ENCODE peak calls at places on chromosomes 2 and 18, in six cellular contexts. X is A549; F is tibial artery; A is lung; C is substantia nigra; T is CD8-positive, alpha-beta T cell. Z is an unnamed sample.

GRCh38 chr18:35466815-35467623 is 30.7 kb downstream of the INO80C start:
- DNase-seq in C (no peak), F (no peak), A (no peak), X (no peak), T (no peak), Z (no peak)

GRCh38 chr2:131516011-131516410 is 11.7 kb upstream of the CCDC74A start:
- DNase-seq in F (no peak), T (no peak), A (no peak), C (no peak), X (no peak), Z (no peak)

GRCh38 chr2:127220807-127221527 is 868 bp upstream of the CYP27C1 start:
- DNase-seq in A (no peak), X (no peak), F (no peak), C (no peak), T (no peak), Z (no peak)

GRCh38 chr2:62265116-62265515 is 69.2 kb downstream of the B3GNT2 start:
- DNase-seq in C (no peak), A (no peak), T (no peak), X (no peak), F (no peak), Z (no peak)

GRCh38 chr2:72813841-72814240 is 12.0 kb downstream of the EXOC6B start:
- DNase-seq in C (no peak), A (no peak), F (no peak), X (no peak), T (no peak), Z (no peak)

GRCh38 chr2:108267117-108267516 is 21.6 kb upstream of the SULT1C2 start:
- DNase-seq in C (peak), F (no peak), X (peak), A (no peak), T (no peak), Z (no peak)

GRCh38 chr2:60152226-60152833 is 401.1 kb downstream of the BCL11A start:
- DNase-seq in F (no peak), T (no peak), C (no peak), X (peak), A (no peak), Z (no peak)

GRCh38 chr18:31420524-31420923 is 27.0 kb upstream of the DSG3 start:
- DNase-seq in F (no peak), T (no peak), X (no peak), A (no peak), C (no peak), Z (no peak)

GRCh38 chr2:73172963-73173362 is 29.4 kb upstream of the NOTO start:
- DNase-seq in A (no peak), T (no peak), X (no peak), C (no peak), F (no peak), Z (peak)

GRCh38 chr2:181456660-181457120 is 496 bp upstream of the ITGA4 start:
- DNase-seq in X (no peak), A (peak), C (no peak), T (peak), F (peak), Z (no peak)

GRCh38 chr2:237536617-237537016 is 29.8 kb upstream of the PRLH start:
- DNase-seq in C (no peak), X (no peak), A (no peak), T (no peak), F (no peak), Z (no peak)

GRCh38 chr18:11994346-11994707 is 13.0 kb downstream of the IMPA2 start:
- DNase-seq in T (no peak), C (no peak), F (no peak), X (peak), A (no peak), Z (no peak)

GRCh38 chr2:11377915-11378649 is 33.6 kb upstream of the ROCK2 start:
- DNase-seq in X (no peak), T (no peak), A (no peak), F (peak), C (no peak), Z (no peak)

GRCh38 chr18:58552057-58552461 is 76.8 kb downstream of the ALPK2 start:
- DNase-seq in T (no peak), F (no peak), A (no peak), C (no peak), X (peak), Z (no peak)

GRCh38 chr18:21509062-21509461 is 91.4 kb downstream of the ESCO1 start:
- DNase-seq in T (no peak), F (no peak), C (no peak), A (no peak), X (no peak), Z (no peak)

GRCh38 chr2:27762951-27763906 is 8.3 kb upstream of the MRPL33 start:
- DNase-seq in T (no peak), F (no peak), X (no peak), C (no peak), A (no peak), Z (no peak)

GRCh38 chr18:5941869-5942268 is 46.5 kb upstream of the TMEM200C start:
- DNase-seq in X (no peak), C (no peak), A (no peak), F (no peak), T (no peak), Z (no peak)

GRCh38 chr2:170815746-170816498 is 765 bp upstream of the GAD1 start:
- DNase-seq in C (peak), T (no peak), F (peak), A (peak), X (peak), Z (peak)

GRCh38 chr2:64311191-64311910 is 142.6 kb upstream of the LGALSL start:
- DNase-seq in T (no peak), F (no peak), X (no peak), A (no peak), C (no peak), Z (no peak)

GRCh38 chr2:32135409-32135808 is 30.3 kb upstream of the SLC30A6 start:
- DNase-seq in F (no peak), C (no peak), X (peak), T (no peak), A (no peak), Z (no peak)

GRCh38 chr2:236164201-236164982 is 3.8 kb downstream of the GBX2 start:
- DNase-seq in X (no peak), A (no peak), C (no peak), F (no peak), T (no peak), Z (no peak)

GRCh38 chr18:75198046-75198445 is 10.9 kb downstream of the PTGR3 start:
- DNase-seq in X (no peak), T (no peak), F (no peak), C (no peak), A (no peak), Z (no peak)

GRCh38 chr2:37871453-37872191 is 53.5 kb upstream of the RMDN2 start:
- DNase-seq in C (no peak), T (no peak), X (no peak), A (no peak), F (no peak), Z (no peak)

GRCh38 chr2:43001055-43001378 is 208.6 kb upstream of the HAAO start:
- DNase-seq in F (no peak), A (no peak), X (no peak), T (no peak), C (no peak), Z (no peak)

GRCh38 chr2:158667969-158668368 is 127.1 kb upstream of the DAPL1 start:
- DNase-seq in F (no peak), X (no peak), T (no peak), C (no peak), A (no peak), Z (no peak)

GRCh38 chr2:240164586-240164985 is 24.1 kb upstream of the OTOS start:
- DNase-seq in T (no peak), X (no peak), A (no peak), C (no peak), F (peak), Z (no peak)

GRCh38 chr2:132824716-132825115 is 154.7 kb upstream of the LYPD1 start:
- DNase-seq in F (no peak), A (no peak), C (no peak), T (no peak), X (peak), Z (no peak)

GRCh38 chr2:28484835-28485234 is 11.0 kb upstream of the PLB1 start:
- DNase-seq in C (no peak), X (no peak), A (no peak), T (no peak), F (no peak), Z (no peak)

GRCh38 chr2:237616373-237617304 is 10.7 kb upstream of the LRRFIP1 start:
- DNase-seq in A (no peak), C (no peak), F (no peak), X (no peak), T (no peak), Z (no peak)

GRCh38 chr2:239297142-239298125 is 103.4 kb downstream of the HDAC4 start:
- DNase-seq in C (no peak), X (no peak), A (no peak), T (no peak), F (peak), Z (no peak)

GRCh38 chr2:201648-202433 is 62.0 kb downstream of the SH3YL1 start:
- DNase-seq in T (no peak), F (peak), A (no peak), X (no peak), C (no peak), Z (no peak)

GRCh38 chr2:164145093-164145987 is 409.5 kb upstream of the FIGN start:
- DNase-seq in A (no peak), F (no peak), C (no peak), T (no peak), X (no peak), Z (no peak)

GRCh38 chr2:114937366-114937930 is 495.0 kb downstream of the DPP10 start:
- DNase-seq in T (no peak), F (no peak), C (no peak), X (no peak), A (no peak), Z (no peak)

GRCh38 chr2:43853141-43854081 is 14.6 kb downstream of the ABCG8 start:
- DNase-seq in A (no peak), F (no peak), C (no peak), X (no peak), T (no peak), Z (no peak)

DNA sequence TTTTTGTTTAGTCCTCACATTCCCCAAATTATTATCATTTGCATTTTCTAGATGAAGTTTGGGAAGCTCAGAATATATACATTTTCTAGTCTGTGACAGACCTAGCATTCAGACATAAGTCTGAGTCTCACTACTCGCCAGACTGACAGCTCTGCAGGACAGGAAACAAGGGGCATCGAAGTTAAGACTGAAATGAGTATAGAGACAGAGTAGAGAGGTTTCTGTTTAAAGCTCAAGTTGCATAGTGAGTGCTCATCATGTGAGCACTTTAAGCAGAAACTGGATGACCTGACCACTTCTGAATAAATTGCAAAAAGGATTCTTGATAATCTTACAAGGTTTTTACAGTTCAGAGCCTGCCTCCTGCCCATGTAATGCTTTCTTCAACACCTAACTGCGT is 1.1 kb downstream of the HADHB start:
- DNase-seq in X (no peak), F (no peak), A (no peak), C (no peak), T (no peak), Z (no peak)
- H3K27ac ChIP-seq in X (peak), F (peak), A (no peak), C (no peak), T (no peak), Z (peak)

DNA sequence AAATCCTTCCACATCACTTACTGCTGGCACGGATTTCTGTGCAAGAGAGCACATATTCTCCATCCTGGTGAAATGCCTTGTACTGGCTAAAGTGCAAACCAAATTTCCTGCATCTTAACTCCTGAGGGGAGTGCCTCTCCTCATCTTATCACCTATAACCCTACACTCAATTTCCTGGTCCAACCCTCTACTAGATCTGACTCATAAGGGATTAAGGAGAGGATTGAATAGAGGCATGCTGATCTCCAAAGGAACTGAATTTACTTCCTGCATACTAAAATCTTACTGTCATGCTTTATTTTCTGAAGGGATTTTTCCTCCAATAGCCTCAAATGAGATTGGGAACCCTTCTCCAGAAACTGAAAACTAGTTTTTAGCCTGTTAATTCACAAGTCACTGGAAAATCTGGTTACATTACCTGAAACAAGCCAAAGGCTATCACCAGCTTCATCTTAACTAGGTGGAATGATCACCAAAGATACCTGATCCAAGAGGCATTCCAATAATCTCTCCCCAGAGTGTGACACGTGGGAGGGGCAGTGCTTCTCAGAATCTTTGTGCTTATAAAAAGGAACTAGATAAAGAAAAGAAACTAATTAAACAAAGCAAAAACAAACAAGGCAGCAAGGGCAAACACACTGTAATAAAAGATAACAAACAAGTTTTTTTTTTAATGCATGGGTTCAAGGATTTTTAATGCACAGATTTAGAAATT is 311.0 kb downstream of the NR4A2 start:
- DNase-seq in F (no peak), X (no peak), A (no peak), T (no peak), C (no peak), Z (no peak)
- H3K27ac ChIP-seq in F (no peak), X (no peak), A (no peak), T (no peak), C (no peak), Z (no peak)

DNA sequence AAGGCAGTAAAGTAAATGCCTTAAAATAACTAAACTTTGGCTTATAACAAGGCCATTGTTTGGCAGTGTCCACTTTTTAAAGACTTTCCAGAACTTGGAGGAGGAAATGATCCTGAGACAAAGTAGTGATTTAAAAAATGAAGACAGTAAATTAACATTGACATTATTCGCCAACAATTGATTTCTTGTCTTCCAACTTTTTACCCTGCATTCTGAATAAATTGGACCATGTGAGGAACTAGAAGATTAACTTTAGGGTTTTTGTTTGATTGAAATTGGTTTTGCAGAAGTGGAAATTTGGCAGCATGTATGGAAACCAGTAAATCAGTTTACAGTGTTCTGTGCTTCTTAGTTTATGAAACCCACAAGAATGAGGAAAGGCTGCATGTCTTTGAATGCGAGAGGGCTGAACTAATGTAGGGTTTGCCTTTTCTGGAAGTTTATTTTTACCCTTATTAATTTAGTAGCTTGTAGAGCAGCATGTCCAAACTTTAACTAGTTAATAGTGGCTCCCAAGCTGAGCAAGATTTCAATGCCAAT is 50.3 kb downstream of the LDLRAD4 start:
- DNase-seq in F (no peak), A (no peak), X (no peak), C (no peak), T (no peak), Z (no peak)
- H3K27ac ChIP-seq in F (peak), A (no peak), X (no peak), C (no peak), T (no peak), Z (no peak)

DNA sequence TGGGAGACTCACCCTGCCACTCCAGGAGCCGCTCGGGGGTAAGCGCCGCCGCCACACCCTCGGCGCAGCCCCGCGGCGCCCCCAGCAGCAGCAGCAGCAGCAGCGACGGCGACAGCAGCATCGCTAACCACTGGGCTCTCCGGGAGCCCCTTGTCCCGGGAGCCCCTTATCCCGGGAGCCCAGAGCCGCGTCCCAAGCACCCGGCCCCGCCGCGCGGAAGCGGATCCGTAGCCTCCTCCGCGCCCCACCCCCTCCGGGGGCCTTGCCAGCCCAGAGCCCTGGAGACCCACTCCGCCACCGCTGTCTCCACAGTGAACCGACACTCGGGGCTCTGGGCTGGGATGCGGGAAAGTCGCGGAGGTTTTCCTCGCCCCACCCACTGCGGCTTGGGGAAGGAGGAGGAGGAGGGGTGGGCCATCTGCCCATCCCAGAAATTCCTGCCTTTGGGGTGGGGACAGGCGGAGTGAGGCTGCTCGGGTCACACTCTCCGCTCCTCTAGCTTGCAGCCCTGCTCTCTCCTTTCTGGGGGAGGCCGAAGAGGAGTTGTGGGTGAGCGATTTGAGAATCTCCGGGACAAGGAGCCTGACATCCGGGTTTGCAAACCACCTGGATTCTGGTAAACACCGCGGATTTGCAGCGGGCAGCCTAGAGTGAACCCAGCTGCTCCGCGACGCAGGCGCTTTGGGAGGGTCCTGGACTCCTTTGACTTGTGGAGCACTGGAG is at the start of gene PLA2R1:
- DNase-seq in X (peak), F (peak), T (no peak), C (no peak), A (peak), Z (no peak)
- H3K27ac ChIP-seq in X (peak), F (peak), T (no peak), C (no peak), A (no peak), Z (no peak)